ENCODE peak calls at places on chromosomes 7 and 10, in four cellular contexts. One of them, this sample, is unnamed.

GRCh38 chr10:33114451-33114944 is 156.5 kb upstream of the ITGB1 start:
- DNase-seq in mucosa of descending colon: no peak
- DNase-seq in activated T-cell treated with anti-CD3 and anti-CD28 coated beads for 1 hour: no peak
- DNase-seq in T follicular helper cell: no peak
- DNase-seq in this sample: no peak

GRCh38 chr7:73851410-73852338 is 9.3 kb upstream of the TMEM270 start:
- DNase-seq in T follicular helper cell: no peak
- DNase-seq in mucosa of descending colon: peak
- DNase-seq in activated T-cell treated with anti-CD3 and anti-CD28 coated beads for 1 hour: no peak
- DNase-seq in this sample: peak

GRCh38 chr10:37619336-37619735 is 238.1 kb downstream of the ZNF248 start:
- DNase-seq in activated T-cell treated with anti-CD3 and anti-CD28 coated beads for 1 hour: no peak
- DNase-seq in T follicular helper cell: no peak
- DNase-seq in mucosa of descending colon: no peak
- DNase-seq in this sample: no peak

GRCh38 chr10:61987951-61988379 is 86.5 kb downstream of the ARID5B start:
- DNase-seq in mucosa of descending colon: no peak
- DNase-seq in activated T-cell treated with anti-CD3 and anti-CD28 coated beads for 1 hour: no peak
- DNase-seq in T follicular helper cell: no peak
- DNase-seq in this sample: no peak

GRCh38 chr10:132322621-132323048 is 9.4 kb upstream of the LRRC27 start:
- DNase-seq in activated T-cell treated with anti-CD3 and anti-CD28 coated beads for 1 hour: no peak
- DNase-seq in T follicular helper cell: no peak
- DNase-seq in mucosa of descending colon: no peak
- DNase-seq in this sample: no peak

GRCh38 chr7:126483972-126484371 is 768.8 kb downstream of the GRM8 start:
- DNase-seq in activated T-cell treated with anti-CD3 and anti-CD28 coated beads for 1 hour: no peak
- DNase-seq in T follicular helper cell: no peak
- DNase-seq in mucosa of descending colon: no peak
- DNase-seq in this sample: no peak

GRCh38 chr10:35216303-35216905 is 89.8 kb downstream of the CREM start:
- DNase-seq in activated T-cell treated with anti-CD3 and anti-CD28 coated beads for 1 hour: no peak
- DNase-seq in T follicular helper cell: no peak
- DNase-seq in mucosa of descending colon: no peak
- DNase-seq in this sample: no peak

GRCh38 chr7:108442039-108442568 is 14.1 kb downstream of the NRCAM start:
- DNase-seq in T follicular helper cell: no peak
- DNase-seq in activated T-cell treated with anti-CD3 and anti-CD28 coated beads for 1 hour: no peak
- DNase-seq in mucosa of descending colon: no peak
- DNase-seq in this sample: no peak

GRCh38 chr7:83065714-83066113 is 97.0 kb downstream of the PCLO start:
- DNase-seq in mucosa of descending colon: no peak
- DNase-seq in T follicular helper cell: no peak
- DNase-seq in activated T-cell treated with anti-CD3 and anti-CD28 coated beads for 1 hour: no peak
- DNase-seq in this sample: no peak

GRCh38 chr7:29607889-29608288 is 44.3 kb downstream of the PRR15 start:
- DNase-seq in activated T-cell treated with anti-CD3 and anti-CD28 coated beads for 1 hour: no peak
- DNase-seq in mucosa of descending colon: no peak
- DNase-seq in T follicular helper cell: no peak
- DNase-seq in this sample: peak

GRCh38 chr7:99042957-99043356 is 101.0 kb downstream of the SMURF1 start:
- DNase-seq in activated T-cell treated with anti-CD3 and anti-CD28 coated beads for 1 hour: no peak
- DNase-seq in T follicular helper cell: no peak
- DNase-seq in mucosa of descending colon: no peak
- DNase-seq in this sample: peak

GRCh38 chr10:22229756-22230330 is 12.0 kb upstream of the EBLN1 start:
- DNase-seq in T follicular helper cell: no peak
- DNase-seq in activated T-cell treated with anti-CD3 and anti-CD28 coated beads for 1 hour: no peak
- DNase-seq in mucosa of descending colon: no peak
- DNase-seq in this sample: no peak

GRCh38 chr10:80458638-80459037 is 4.5 kb downstream of the TSPAN14 start:
- DNase-seq in mucosa of descending colon: no peak
- DNase-seq in T follicular helper cell: no peak
- DNase-seq in activated T-cell treated with anti-CD3 and anti-CD28 coated beads for 1 hour: no peak
- DNase-seq in this sample: no peak

GRCh38 chr10:97597778-97598177 is 8.3 kb downstream of the C10orf62 start:
- DNase-seq in activated T-cell treated with anti-CD3 and anti-CD28 coated beads for 1 hour: no peak
- DNase-seq in mucosa of descending colon: no peak
- DNase-seq in T follicular helper cell: no peak
- DNase-seq in this sample: no peak

GRCh38 chr10:85575441-85575840 is 791.2 kb downstream of the GRID1 start:
- DNase-seq in activated T-cell treated with anti-CD3 and anti-CD28 coated beads for 1 hour: no peak
- DNase-seq in T follicular helper cell: no peak
- DNase-seq in mucosa of descending colon: no peak
- DNase-seq in this sample: no peak

GRCh38 chr7:38659931-38660330 is 28.8 kb upstream of the AMPH start:
- DNase-seq in T follicular helper cell: no peak
- DNase-seq in mucosa of descending colon: no peak
- DNase-seq in activated T-cell treated with anti-CD3 and anti-CD28 coated beads for 1 hour: no peak
- DNase-seq in this sample: no peak

GRCh38 chr7:80432166-80432565 is 79.7 kb downstream of the GNAT3 start:
- DNase-seq in mucosa of descending colon: no peak
- DNase-seq in T follicular helper cell: no peak
- DNase-seq in activated T-cell treated with anti-CD3 and anti-CD28 coated beads for 1 hour: no peak
- DNase-seq in this sample: no peak

GRCh38 chr10:19592276-19592675 is 224.0 kb upstream of the PLXDC2 start:
- DNase-seq in mucosa of descending colon: no peak
- DNase-seq in activated T-cell treated with anti-CD3 and anti-CD28 coated beads for 1 hour: no peak
- DNase-seq in T follicular helper cell: no peak
- DNase-seq in this sample: no peak

GRCh38 chr10:7950981-7951847 is 103.3 kb upstream of the GATA3 start:
- DNase-seq in T follicular helper cell: no peak
- DNase-seq in mucosa of descending colon: no peak
- DNase-seq in activated T-cell treated with anti-CD3 and anti-CD28 coated beads for 1 hour: no peak
- DNase-seq in this sample: no peak

GRCh38 chr7:47648301-47648900 is 66.5 kb upstream of the TNS3 start:
- DNase-seq in activated T-cell treated with anti-CD3 and anti-CD28 coated beads for 1 hour: no peak
- DNase-seq in mucosa of descending colon: no peak
- DNase-seq in T follicular helper cell: no peak
- DNase-seq in this sample: no peak

GRCh38 chr7:798921-799470 is 33.3 kb upstream of the SUN1 start:
- DNase-seq in activated T-cell treated with anti-CD3 and anti-CD28 coated beads for 1 hour: no peak
- DNase-seq in T follicular helper cell: no peak
- DNase-seq in mucosa of descending colon: no peak
- DNase-seq in this sample: no peak

GRCh38 chr7:46319841-46320240 is 398.8 kb upstream of the IGFBP3 start:
- DNase-seq in mucosa of descending colon: no peak
- DNase-seq in activated T-cell treated with anti-CD3 and anti-CD28 coated beads for 1 hour: no peak
- DNase-seq in T follicular helper cell: no peak
- DNase-seq in this sample: no peak

GRCh38 chr7:26011039-26011696 is 140.8 kb upstream of the NFE2L3 start:
- DNase-seq in T follicular helper cell: no peak
- DNase-seq in activated T-cell treated with anti-CD3 and anti-CD28 coated beads for 1 hour: no peak
- DNase-seq in mucosa of descending colon: no peak
- DNase-seq in this sample: no peak

GRCh38 chr10:123945506-123945905 is 53.9 kb upstream of the CPXM2 start:
- DNase-seq in mucosa of descending colon: no peak
- DNase-seq in T follicular helper cell: no peak
- DNase-seq in activated T-cell treated with anti-CD3 and anti-CD28 coated beads for 1 hour: no peak
- DNase-seq in this sample: peak

GRCh38 chr7:117616694-117617093 is 136.9 kb downstream of the CFTR start:
- DNase-seq in mucosa of descending colon: no peak
- DNase-seq in activated T-cell treated with anti-CD3 and anti-CD28 coated beads for 1 hour: no peak
- DNase-seq in T follicular helper cell: no peak
- DNase-seq in this sample: no peak

GRCh38 chr10:7426349-7426748 is 15.5 kb upstream of the SFMBT2 start:
- DNase-seq in T follicular helper cell: no peak
- DNase-seq in mucosa of descending colon: no peak
- DNase-seq in activated T-cell treated with anti-CD3 and anti-CD28 coated beads for 1 hour: no peak
- DNase-seq in this sample: no peak

GRCh38 chr7:47253650-47254080 is 328.2 kb downstream of the TNS3 start:
- DNase-seq in T follicular helper cell: no peak
- DNase-seq in activated T-cell treated with anti-CD3 and anti-CD28 coated beads for 1 hour: no peak
- DNase-seq in mucosa of descending colon: no peak
- DNase-seq in this sample: no peak

GRCh38 chr10:61643316-61643751 is 19.4 kb upstream of the CABCOCO1 start:
- DNase-seq in activated T-cell treated with anti-CD3 and anti-CD28 coated beads for 1 hour: no peak
- DNase-seq in mucosa of descending colon: no peak
- DNase-seq in T follicular helper cell: no peak
- DNase-seq in this sample: peak

GRCh38 chr10:11468126-11468742 is 143.2 kb downstream of the USP6NL start:
- DNase-seq in T follicular helper cell: no peak
- DNase-seq in activated T-cell treated with anti-CD3 and anti-CD28 coated beads for 1 hour: no peak
- DNase-seq in mucosa of descending colon: no peak
- DNase-seq in this sample: no peak

GRCh38 chr7:149414745-149415390 is 46.0 kb downstream of the ZNF777 start:
- DNase-seq in T follicular helper cell: peak
- DNase-seq in activated T-cell treated with anti-CD3 and anti-CD28 coated beads for 1 hour: peak
- DNase-seq in mucosa of descending colon: peak
- DNase-seq in this sample: peak

GRCh38 chr10:113924664-113925063 is 70.2 kb downstream of the NHLRC2 start:
- DNase-seq in T follicular helper cell: no peak
- DNase-seq in mucosa of descending colon: no peak
- DNase-seq in activated T-cell treated with anti-CD3 and anti-CD28 coated beads for 1 hour: no peak
- DNase-seq in this sample: no peak

GRCh38 chr10:59807629-59808620 is 54.7 kb upstream of the MRLN start:
- DNase-seq in mucosa of descending colon: no peak
- DNase-seq in activated T-cell treated with anti-CD3 and anti-CD28 coated beads for 1 hour: no peak
- DNase-seq in T follicular helper cell: no peak
- DNase-seq in this sample: no peak

GRCh38 chr7:12570529-12571461 is at the start of gene SCIN:
- DNase-seq in T follicular helper cell: no peak
- DNase-seq in activated T-cell treated with anti-CD3 and anti-CD28 coated beads for 1 hour: no peak
- DNase-seq in mucosa of descending colon: peak
- DNase-seq in this sample: no peak

GRCh38 chr10:78954701-78955100 is 114.1 kb upstream of the ZMIZ1 start:
- DNase-seq in mucosa of descending colon: no peak
- DNase-seq in activated T-cell treated with anti-CD3 and anti-CD28 coated beads for 1 hour: no peak
- DNase-seq in T follicular helper cell: no peak
- DNase-seq in this sample: no peak

GRCh38 chr10:71372882-71373495 is 23.7 kb upstream of the CDH23 start:
- DNase-seq in mucosa of descending colon: no peak
- DNase-seq in T follicular helper cell: no peak
- DNase-seq in activated T-cell treated with anti-CD3 and anti-CD28 coated beads for 1 hour: no peak
- DNase-seq in this sample: no peak

GRCh38 chr7:30660331-30661255 is 21.7 kb downstream of the CRHR2 start:
- DNase-seq in mucosa of descending colon: no peak
- DNase-seq in T follicular helper cell: no peak
- DNase-seq in activated T-cell treated with anti-CD3 and anti-CD28 coated beads for 1 hour: no peak
- DNase-seq in this sample: no peak

GRCh38 chr10:6494934-6495592 is 85.0 kb downstream of the PRKCQ start:
- DNase-seq in mucosa of descending colon: no peak
- DNase-seq in T follicular helper cell: peak
- DNase-seq in activated T-cell treated with anti-CD3 and anti-CD28 coated beads for 1 hour: peak
- DNase-seq in this sample: no peak

This sample was measured in BJ.